ENCODE peak calls at places on chromosomes 4 and X, in seven cellular contexts. H is endothelial cell; X is stimulated activated CD4-positive, alpha-beta T cell treated with anti-CD3 and anti-CD28 coated beads, Interleukin-1b, Interleukin-23, amount 100 ng/mL, for 24 hours; G is NCI-H1436; A is neuronal stem cell; C is stimulated activated CD8-positive, alpha-beta memory T cell treated with anti-CD3 and anti-CD28 coated beads, Interleukin-15, amount 100 ng/mL, for 24 hours; K is activated B cell treated with CpG ODN at 0.5 μM for 24 hours. D is an unnamed sample.

GRCh38 chr4:98524271-98524670 is 134.1 kb downstream of the TSPAN5 start:
- DNase-seq in X (no peak), C (no peak), K (no peak), G (no peak), H (no peak), A (no peak), D (no peak)

GRCh38 chrX:23838953-23839352 is 56.0 kb downstream of the SAT1 start:
- DNase-seq in A (no peak), C (no peak), G (no peak), X (no peak), H (no peak), K (no peak), D (no peak)

GRCh38 chrX:149274516-149275105 is 230.5 kb downstream of the IDS start:
- DNase-seq in H (no peak), A (no peak), C (no peak), G (no peak), X (no peak), K (no peak), D (no peak)

GRCh38 chr4:4443821-4444220 is 56.9 kb downstream of the NSG1 start:
- DNase-seq in K (no peak), G (no peak), X (no peak), A (no peak), H (no peak), C (no peak), D (no peak)

GRCh38 chr4:19857405-19857804 is 394.3 kb upstream of the SLIT2 start:
- DNase-seq in H (no peak), G (no peak), A (no peak), K (no peak), X (no peak), C (no peak), D (no peak)

GRCh38 chr4:8345053-8345945 is 75.7 kb downstream of the HTRA3 start:
- DNase-seq in G (no peak), K (no peak), X (no peak), C (no peak), A (no peak), H (no peak), D (peak; percentile 67)

GRCh38 chrX:35104626-35105025 is 162.0 kb downstream of the FAM47B start:
- DNase-seq in X (no peak), G (no peak), A (no peak), K (no peak), C (no peak), H (no peak), D (no peak)

GRCh38 chrX:135010921-135011320 is 11.4 kb downstream of the RTL8B start:
- DNase-seq in A (no peak), H (no peak), G (no peak), X (no peak), K (no peak), C (no peak), D (no peak)

GRCh38 chr4:20271954-20272353 is 20.2 kb downstream of the SLIT2 start:
- DNase-seq in X (no peak), G (no peak), K (no peak), C (no peak), A (no peak), H (no peak), D (no peak)

GRCh38 chr4:38860788-38861424 is 4.3 kb upstream of the TLR6 start:
- DNase-seq in K (no peak), X (peak; percentile 36), C (no peak), G (peak; percentile 47), A (peak; percentile 53), H (peak; percentile 63), D (no peak)

GRCh38 chr4:186669159-186669720 is 54.4 kb downstream of the FAT1 start:
- DNase-seq in X (no peak), K (no peak), G (no peak), A (no peak), C (no peak), H (no peak), D (no peak)

GRCh38 chr4:153205028-153205648 is 895 bp downstream of the TRIM2 start:
- DNase-seq in G (no peak), A (no peak), H (no peak), K (no peak), C (no peak), X (no peak), D (peak; percentile 91)

GRCh38 chrX:121308276-121308805 is 260.9 kb downstream of the GLUD2 start:
- DNase-seq in K (no peak), G (peak; percentile 15), H (peak; percentile 6), X (peak; percentile 36), C (peak; percentile 0), A (no peak), D (no peak)

GRCh38 chrX:68534696-68535095 is 35.8 kb downstream of the YIPF6 start:
- DNase-seq in X (no peak), G (no peak), C (no peak), K (no peak), A (no peak), H (no peak), D (no peak)

GRCh38 chrX:122555925-122556324 is 628.2 kb upstream of the GRIA3 start:
- DNase-seq in H (no peak), C (no peak), K (no peak), A (no peak), X (no peak), G (no peak), D (peak; percentile 29)

GRCh38 chr4:83548151-83548905 is 12.4 kb downstream of the GPAT3 start:
- DNase-seq in G (peak; percentile 81), H (no peak), A (no peak), X (peak; percentile 46), C (peak; percentile 18), K (no peak), D (peak; percentile 82)

GRCh38 chrX:53714580-53715335 is 28.2 kb upstream of the HUWE1 start:
- DNase-seq in H (no peak), C (no peak), X (peak; percentile 23), K (peak; percentile 16), G (no peak), A (no peak), D (no peak)

GRCh38 chr4:17092990-17093880 is 194.8 kb upstream of the LDB2 start:
- DNase-seq in G (no peak), A (no peak), H (no peak), X (no peak), C (no peak), K (no peak), D (no peak)